ENCODE peak calls at places on chromosomes 6 and 20, in five cellular contexts. One of them, this sample, is unnamed.

GRCh38 chr20:45157977-45158376 is 16.7 kb upstream of the PI3 start:
- DNase-seq in T follicular helper cell: no peak
- DNase-seq in SJSA1: no peak
- DNase-seq in AG08395: peak
- DNase-seq in activated T-helper 1 cell treated with anti-CD3 and anti-CD28 coated beads, Interleukin-2, amount 50 U/mL, for 16 hours: no peak
- DNase-seq in this sample: no peak

GRCh38 chr20:63156221-63156671 is 59.7 kb downstream of the YTHDF1 start:
- DNase-seq in T follicular helper cell: no peak
- DNase-seq in SJSA1: no peak
- DNase-seq in AG08395: no peak
- DNase-seq in activated T-helper 1 cell treated with anti-CD3 and anti-CD28 coated beads, Interleukin-2, amount 50 U/mL, for 16 hours: no peak
- DNase-seq in this sample: no peak

GRCh38 chr6:26420607-26421235 is 18.6 kb downstream of the BTN3A1 start:
- DNase-seq in T follicular helper cell: no peak
- DNase-seq in SJSA1: peak
- DNase-seq in AG08395: no peak
- DNase-seq in activated T-helper 1 cell treated with anti-CD3 and anti-CD28 coated beads, Interleukin-2, amount 50 U/mL, for 16 hours: no peak
- DNase-seq in this sample: no peak

GRCh38 chr6:126890055-126890454 is 228.4 kb upstream of the RSPO3 start:
- DNase-seq in T follicular helper cell: no peak
- DNase-seq in SJSA1: no peak
- DNase-seq in AG08395: no peak
- DNase-seq in activated T-helper 1 cell treated with anti-CD3 and anti-CD28 coated beads, Interleukin-2, amount 50 U/mL, for 16 hours: no peak
- DNase-seq in this sample: no peak

GRCh38 chr20:8414611-8415274 is 282.7 kb downstream of the PLCB1 start:
- DNase-seq in T follicular helper cell: no peak
- DNase-seq in SJSA1: peak
- DNase-seq in AG08395: peak
- DNase-seq in activated T-helper 1 cell treated with anti-CD3 and anti-CD28 coated beads, Interleukin-2, amount 50 U/mL, for 16 hours: no peak
- DNase-seq in this sample: no peak

GRCh38 chr20:34709836-34710567 is 5.9 kb downstream of the TP53INP2 start:
- DNase-seq in T follicular helper cell: peak
- DNase-seq in SJSA1: peak
- DNase-seq in AG08395: peak
- DNase-seq in activated T-helper 1 cell treated with anti-CD3 and anti-CD28 coated beads, Interleukin-2, amount 50 U/mL, for 16 hours: peak
- DNase-seq in this sample: no peak

GRCh38 chr20:46660487-46660886 is 9.2 kb upstream of the SLC13A3 start:
- DNase-seq in T follicular helper cell: no peak
- DNase-seq in SJSA1: no peak
- DNase-seq in AG08395: no peak
- DNase-seq in activated T-helper 1 cell treated with anti-CD3 and anti-CD28 coated beads, Interleukin-2, amount 50 U/mL, for 16 hours: no peak
- DNase-seq in this sample: no peak

GRCh38 chr6:157066781-157067491 is 256.4 kb downstream of the TMEM242 start:
- DNase-seq in T follicular helper cell: no peak
- DNase-seq in SJSA1: no peak
- DNase-seq in AG08395: peak
- DNase-seq in activated T-helper 1 cell treated with anti-CD3 and anti-CD28 coated beads, Interleukin-2, amount 50 U/mL, for 16 hours: no peak
- DNase-seq in this sample: no peak

GRCh38 chr6:168276576-168277273 is 42.9 kb downstream of the DACT2 start:
- DNase-seq in T follicular helper cell: no peak
- DNase-seq in SJSA1: no peak
- DNase-seq in AG08395: no peak
- DNase-seq in activated T-helper 1 cell treated with anti-CD3 and anti-CD28 coated beads, Interleukin-2, amount 50 U/mL, for 16 hours: no peak
- DNase-seq in this sample: no peak

GRCh38 chr6:169884158-169884557 is 132.7 kb downstream of the ERMARD start:
- DNase-seq in T follicular helper cell: no peak
- DNase-seq in SJSA1: no peak
- DNase-seq in AG08395: no peak
- DNase-seq in activated T-helper 1 cell treated with anti-CD3 and anti-CD28 coated beads, Interleukin-2, amount 50 U/mL, for 16 hours: no peak
- DNase-seq in this sample: no peak

GRCh38 chr6:10310826-10311225 is 104.0 kb downstream of the TFAP2A start:
- DNase-seq in T follicular helper cell: no peak
- DNase-seq in SJSA1: no peak
- DNase-seq in AG08395: no peak
- DNase-seq in activated T-helper 1 cell treated with anti-CD3 and anti-CD28 coated beads, Interleukin-2, amount 50 U/mL, for 16 hours: no peak
- DNase-seq in this sample: no peak

GRCh38 chr20:40029589-40029988 is 659.4 kb downstream of the MAFB start:
- DNase-seq in T follicular helper cell: no peak
- DNase-seq in SJSA1: no peak
- DNase-seq in AG08395: no peak
- DNase-seq in activated T-helper 1 cell treated with anti-CD3 and anti-CD28 coated beads, Interleukin-2, amount 50 U/mL, for 16 hours: no peak
- DNase-seq in this sample: no peak

GRCh38 chr6:122580731-122581130 is 29.5 kb upstream of the PKIB start:
- DNase-seq in T follicular helper cell: no peak
- DNase-seq in SJSA1: no peak
- DNase-seq in AG08395: no peak
- DNase-seq in activated T-helper 1 cell treated with anti-CD3 and anti-CD28 coated beads, Interleukin-2, amount 50 U/mL, for 16 hours: no peak
- DNase-seq in this sample: no peak

GRCh38 chr20:53163486-53163885 is 191.3 kb downstream of the TSHZ2 start:
- DNase-seq in T follicular helper cell: no peak
- DNase-seq in SJSA1: no peak
- DNase-seq in AG08395: peak
- DNase-seq in activated T-helper 1 cell treated with anti-CD3 and anti-CD28 coated beads, Interleukin-2, amount 50 U/mL, for 16 hours: no peak
- DNase-seq in this sample: no peak

GRCh38 chr6:30443657-30444450 is 45.5 kb upstream of the HLA-E start:
- DNase-seq in T follicular helper cell: no peak
- DNase-seq in SJSA1: no peak
- DNase-seq in AG08395: peak
- DNase-seq in activated T-helper 1 cell treated with anti-CD3 and anti-CD28 coated beads, Interleukin-2, amount 50 U/mL, for 16 hours: no peak
- DNase-seq in this sample: no peak

GRCh38 chr6:130991422-130992144 is 71.5 kb downstream of the EPB41L2 start:
- DNase-seq in T follicular helper cell: no peak
- DNase-seq in SJSA1: no peak
- DNase-seq in AG08395: no peak
- DNase-seq in activated T-helper 1 cell treated with anti-CD3 and anti-CD28 coated beads, Interleukin-2, amount 50 U/mL, for 16 hours: no peak
- DNase-seq in this sample: no peak

GRCh38 chr20:22807646-22808045 is 223.3 kb upstream of the FOXA2 start:
- DNase-seq in T follicular helper cell: no peak
- DNase-seq in SJSA1: no peak
- DNase-seq in AG08395: no peak
- DNase-seq in activated T-helper 1 cell treated with anti-CD3 and anti-CD28 coated beads, Interleukin-2, amount 50 U/mL, for 16 hours: no peak
- DNase-seq in this sample: no peak

GRCh38 chr20:10579942-10580341 is 93.9 kb downstream of the JAG1 start:
- DNase-seq in T follicular helper cell: no peak
- DNase-seq in SJSA1: no peak
- DNase-seq in AG08395: no peak
- DNase-seq in activated T-helper 1 cell treated with anti-CD3 and anti-CD28 coated beads, Interleukin-2, amount 50 U/mL, for 16 hours: no peak
- DNase-seq in this sample: no peak

GRCh38 chr6:53827485-53827884 is 32.7 kb downstream of the LRRC1 start:
- DNase-seq in T follicular helper cell: no peak
- DNase-seq in SJSA1: no peak
- DNase-seq in AG08395: no peak
- DNase-seq in activated T-helper 1 cell treated with anti-CD3 and anti-CD28 coated beads, Interleukin-2, amount 50 U/mL, for 16 hours: no peak
- DNase-seq in this sample: no peak

GRCh38 chr6:127118505-127119360 is at the start of gene RSPO3:
- DNase-seq in T follicular helper cell: no peak
- DNase-seq in SJSA1: peak
- DNase-seq in AG08395: no peak
- DNase-seq in activated T-helper 1 cell treated with anti-CD3 and anti-CD28 coated beads, Interleukin-2, amount 50 U/mL, for 16 hours: no peak
- DNase-seq in this sample: no peak

GRCh38 chr6:157595768-157596167 is 214.8 kb downstream of the ZDHHC14 start:
- DNase-seq in T follicular helper cell: no peak
- DNase-seq in SJSA1: no peak
- DNase-seq in AG08395: no peak
- DNase-seq in activated T-helper 1 cell treated with anti-CD3 and anti-CD28 coated beads, Interleukin-2, amount 50 U/mL, for 16 hours: no peak
- DNase-seq in this sample: no peak

GRCh38 chr6:12818324-12818723 is 101.8 kb downstream of the PHACTR1 start:
- DNase-seq in T follicular helper cell: no peak
- DNase-seq in SJSA1: no peak
- DNase-seq in AG08395: no peak
- DNase-seq in activated T-helper 1 cell treated with anti-CD3 and anti-CD28 coated beads, Interleukin-2, amount 50 U/mL, for 16 hours: no peak
- DNase-seq in this sample: no peak

GRCh38 chr6:36559394-36559793 is 12.1 kb upstream of the STK38 start:
- DNase-seq in T follicular helper cell: no peak
- DNase-seq in SJSA1: no peak
- DNase-seq in AG08395: no peak
- DNase-seq in activated T-helper 1 cell treated with anti-CD3 and anti-CD28 coated beads, Interleukin-2, amount 50 U/mL, for 16 hours: no peak
- DNase-seq in this sample: no peak

GRCh38 chr20:13006825-13007224 is 1.9 kb upstream of the SPTLC3 start:
- DNase-seq in T follicular helper cell: no peak
- DNase-seq in SJSA1: peak
- DNase-seq in AG08395: no peak
- DNase-seq in activated T-helper 1 cell treated with anti-CD3 and anti-CD28 coated beads, Interleukin-2, amount 50 U/mL, for 16 hours: no peak
- DNase-seq in this sample: no peak

GRCh38 chr6:32943864-32944263 is 3.0 kb upstream of the HLA-DMB start:
- DNase-seq in T follicular helper cell: no peak
- DNase-seq in SJSA1: no peak
- DNase-seq in AG08395: no peak
- DNase-seq in activated T-helper 1 cell treated with anti-CD3 and anti-CD28 coated beads, Interleukin-2, amount 50 U/mL, for 16 hours: no peak
- DNase-seq in this sample: no peak

GRCh38 chr6:149190228-149190831 is 127.2 kb upstream of the TAB2 start:
- DNase-seq in T follicular helper cell: no peak
- DNase-seq in SJSA1: no peak
- DNase-seq in AG08395: no peak
- DNase-seq in activated T-helper 1 cell treated with anti-CD3 and anti-CD28 coated beads, Interleukin-2, amount 50 U/mL, for 16 hours: peak
- DNase-seq in this sample: peak

GRCh38 chr20:51128198-51128597 is 105.3 kb upstream of the KCNG1 start:
- DNase-seq in T follicular helper cell: no peak
- DNase-seq in SJSA1: peak
- DNase-seq in AG08395: peak
- DNase-seq in activated T-helper 1 cell treated with anti-CD3 and anti-CD28 coated beads, Interleukin-2, amount 50 U/mL, for 16 hours: no peak
- DNase-seq in this sample: no peak

GRCh38 chr20:46678516-46678915 is 10.7 kb downstream of the TP53RK start:
- DNase-seq in T follicular helper cell: no peak
- DNase-seq in SJSA1: no peak
- DNase-seq in AG08395: no peak
- DNase-seq in activated T-helper 1 cell treated with anti-CD3 and anti-CD28 coated beads, Interleukin-2, amount 50 U/mL, for 16 hours: no peak
- DNase-seq in this sample: no peak

GRCh38 chr6:142773324-142773723 is 171.7 kb downstream of the HIVEP2 start:
- DNase-seq in T follicular helper cell: no peak
- DNase-seq in SJSA1: no peak
- DNase-seq in AG08395: no peak
- DNase-seq in activated T-helper 1 cell treated with anti-CD3 and anti-CD28 coated beads, Interleukin-2, amount 50 U/mL, for 16 hours: no peak
- DNase-seq in this sample: no peak

GRCh38 chr20:45138451-45139300 is 14.4 kb upstream of the WFDC12 start:
- DNase-seq in T follicular helper cell: peak
- DNase-seq in SJSA1: peak
- DNase-seq in AG08395: peak
- DNase-seq in activated T-helper 1 cell treated with anti-CD3 and anti-CD28 coated beads, Interleukin-2, amount 50 U/mL, for 16 hours: peak
- DNase-seq in this sample: no peak

GRCh38 chr6:44932651-44933091 is 395.5 kb upstream of the RUNX2 start:
- DNase-seq in T follicular helper cell: peak
- DNase-seq in SJSA1: no peak
- DNase-seq in AG08395: no peak
- DNase-seq in activated T-helper 1 cell treated with anti-CD3 and anti-CD28 coated beads, Interleukin-2, amount 50 U/mL, for 16 hours: no peak
- DNase-seq in this sample: peak

GRCh38 chr6:3701631-3702030 is 49.9 kb downstream of the PXDC1 start:
- DNase-seq in T follicular helper cell: no peak
- DNase-seq in SJSA1: no peak
- DNase-seq in AG08395: no peak
- DNase-seq in activated T-helper 1 cell treated with anti-CD3 and anti-CD28 coated beads, Interleukin-2, amount 50 U/mL, for 16 hours: no peak
- DNase-seq in this sample: no peak

GRCh38 chr6:38146021-38146657 is 326.6 kb downstream of the ZFAND3 start:
- DNase-seq in T follicular helper cell: no peak
- DNase-seq in SJSA1: no peak
- DNase-seq in AG08395: peak
- DNase-seq in activated T-helper 1 cell treated with anti-CD3 and anti-CD28 coated beads, Interleukin-2, amount 50 U/mL, for 16 hours: no peak
- DNase-seq in this sample: no peak

GRCh38 chr20:48460681-48461080 is 367.1 kb downstream of the PREX1 start:
- DNase-seq in T follicular helper cell: no peak
- DNase-seq in SJSA1: no peak
- DNase-seq in AG08395: no peak
- DNase-seq in activated T-helper 1 cell treated with anti-CD3 and anti-CD28 coated beads, Interleukin-2, amount 50 U/mL, for 16 hours: no peak
- DNase-seq in this sample: no peak

GRCh38 chr6:107657373-107657754 is 166.7 kb downstream of the SCML4 start:
- DNase-seq in T follicular helper cell: no peak
- DNase-seq in SJSA1: no peak
- DNase-seq in AG08395: no peak
- DNase-seq in activated T-helper 1 cell treated with anti-CD3 and anti-CD28 coated beads, Interleukin-2, amount 50 U/mL, for 16 hours: no peak
- DNase-seq in this sample: no peak

GRCh38 chr20:19975901-19976300 is 41.3 kb upstream of the NAA20 start:
- DNase-seq in T follicular helper cell: no peak
- DNase-seq in SJSA1: peak
- DNase-seq in AG08395: peak
- DNase-seq in activated T-helper 1 cell treated with anti-CD3 and anti-CD28 coated beads, Interleukin-2, amount 50 U/mL, for 16 hours: no peak
- DNase-seq in this sample: no peak

This sample was measured in activated naive CD4-positive, alpha-beta T cell.